ENCODE peak calls at places on chromosomes 2 and 18, in five cellular contexts. One of them, this sample, is unnamed.

GRCh38 chr2:67213270-67213670 is 183.9 kb upstream of the ETAA1 start:
- DNase-seq in activated T-cell treated with anti-CD3 and anti-CD28 coated beads for 4 hours: no peak
- DNase-seq in astrocyte of the hippocampus: no peak
- DNase-seq in MCF 10A: no peak
- DNase-seq in effector CD4-positive, alpha-beta T cell: no peak
- DNase-seq in this sample: no peak

GRCh38 chr18:75538727-75539126 is 111.2 kb upstream of the SMIM21 start:
- DNase-seq in activated T-cell treated with anti-CD3 and anti-CD28 coated beads for 4 hours: no peak
- DNase-seq in astrocyte of the hippocampus: no peak
- DNase-seq in MCF 10A: peak; percentile 26
- DNase-seq in effector CD4-positive, alpha-beta T cell: no peak
- DNase-seq in this sample: no peak

GRCh38 chr2:165274698-165275097 is 35.5 kb downstream of the SCN2A start:
- DNase-seq in activated T-cell treated with anti-CD3 and anti-CD28 coated beads for 4 hours: no peak
- DNase-seq in astrocyte of the hippocampus: peak; percentile 4
- DNase-seq in MCF 10A: peak; percentile 5
- DNase-seq in effector CD4-positive, alpha-beta T cell: no peak
- DNase-seq in this sample: no peak

GRCh38 chr18:79511671-79512301 is 116.1 kb downstream of the NFATC1 start:
- DNase-seq in activated T-cell treated with anti-CD3 and anti-CD28 coated beads for 4 hours: no peak
- DNase-seq in astrocyte of the hippocampus: peak; percentile 13
- DNase-seq in MCF 10A: no peak
- DNase-seq in effector CD4-positive, alpha-beta T cell: peak; percentile 1
- DNase-seq in this sample: peak; percentile 7

GRCh38 chr2:196059491-196059960 is 9.1 kb downstream of the DNAH7 start:
- DNase-seq in activated T-cell treated with anti-CD3 and anti-CD28 coated beads for 4 hours: no peak
- DNase-seq in astrocyte of the hippocampus: peak; percentile 19
- DNase-seq in MCF 10A: peak; percentile 17
- DNase-seq in effector CD4-positive, alpha-beta T cell: no peak
- DNase-seq in this sample: no peak

GRCh38 chr2:122203523-122203922 is 448.1 kb downstream of the TSN start:
- DNase-seq in activated T-cell treated with anti-CD3 and anti-CD28 coated beads for 4 hours: no peak
- DNase-seq in astrocyte of the hippocampus: peak; percentile 95
- DNase-seq in MCF 10A: peak; percentile 92
- DNase-seq in effector CD4-positive, alpha-beta T cell: no peak
- DNase-seq in this sample: no peak

GRCh38 chr2:4576075-4576474 is 872.7 kb downstream of the DCDC2C start:
- DNase-seq in activated T-cell treated with anti-CD3 and anti-CD28 coated beads for 4 hours: no peak
- DNase-seq in astrocyte of the hippocampus: no peak
- DNase-seq in MCF 10A: no peak
- DNase-seq in effector CD4-positive, alpha-beta T cell: no peak
- DNase-seq in this sample: no peak

GRCh38 chr2:73339171-73339678 is 45.9 kb upstream of the EGR4 start:
- DNase-seq in activated T-cell treated with anti-CD3 and anti-CD28 coated beads for 4 hours: no peak
- DNase-seq in astrocyte of the hippocampus: no peak
- DNase-seq in MCF 10A: no peak
- DNase-seq in effector CD4-positive, alpha-beta T cell: no peak
- DNase-seq in this sample: no peak

GRCh38 chr2:234694244-234695013 is 197.5 kb upstream of the ARL4C start:
- DNase-seq in activated T-cell treated with anti-CD3 and anti-CD28 coated beads for 4 hours: no peak
- DNase-seq in astrocyte of the hippocampus: no peak
- DNase-seq in MCF 10A: peak; percentile 69
- DNase-seq in effector CD4-positive, alpha-beta T cell: no peak
- DNase-seq in this sample: no peak

GRCh38 chr2:239153806-239154591 is 246.8 kb downstream of the HDAC4 start:
- DNase-seq in activated T-cell treated with anti-CD3 and anti-CD28 coated beads for 4 hours: no peak
- DNase-seq in astrocyte of the hippocampus: no peak
- DNase-seq in MCF 10A: no peak
- DNase-seq in effector CD4-positive, alpha-beta T cell: no peak
- DNase-seq in this sample: no peak

This sample was measured in WERI-Rb-1.